ENCODE peak calls at places on chromosomes 5 and 9, in six cellular contexts. P is OCI-LY7, O is psoas muscle, A is coronary artery, Z is suprapubic skin, N is ovary. M is an unnamed sample.

GRCh38 chr9:128062856-128063831 is 4.0 kb downstream of the NAIF1 start:
- DNase-seq in Z (no peak), A (no peak), P (no peak), N (no peak), O (no peak), M (no peak)

GRCh38 chr5:56142620-56143431 is 90.3 kb downstream of the ANKRD55 start:
- DNase-seq in N (no peak), O (no peak), P (no peak), A (no peak), Z (no peak), M (no peak)

GRCh38 chr5:149228610-149229297 is 42.9 kb upstream of the AFAP1L1 start:
- DNase-seq in A (no peak), P (no peak), O (no peak), N (no peak), Z (no peak), M (peak)

GRCh38 chr9:125190371-125190801 is 783 bp upstream of the PPP6C start:
- DNase-seq in N (no peak), O (no peak), P (peak), A (no peak), Z (no peak), M (no peak)

GRCh38 chr5:79743846-79744605 is 54.4 kb downstream of the CMYA5 start:
- DNase-seq in Z (no peak), P (no peak), N (no peak), A (no peak), O (no peak), M (peak)

GRCh38 chr5:159497221-159497620 is 166.9 kb upstream of the IL12B start:
- DNase-seq in N (no peak), P (no peak), A (no peak), O (no peak), Z (no peak), M (no peak)

GRCh38 chr5:126100767-126101166 is 322.4 kb upstream of the GRAMD2B start:
- DNase-seq in Z (no peak), A (no peak), O (no peak), N (no peak), P (no peak), M (no peak)

GRCh38 chr9:26746357-26747072 is 146.1 kb downstream of the CAAP1 start:
- DNase-seq in Z (no peak), P (no peak), A (no peak), N (no peak), O (no peak), M (no peak)

GRCh38 chr5:154385236-154385512 is 60.6 kb upstream of the SAP30L start:
- DNase-seq in P (peak), A (no peak), N (no peak), Z (no peak), O (no peak), M (no peak)

GRCh38 chr9:72362680-72363139 is 2.3 kb downstream of the ZFAND5 start:
- DNase-seq in Z (no peak), N (peak), A (peak), O (peak), P (peak), M (peak)

GRCh38 chr9:5939530-5939929 is 48.8 kb downstream of the MLANA start:
- DNase-seq in O (no peak), P (no peak), N (no peak), A (no peak), Z (no peak), M (no peak)

GRCh38 chr5:175778951-175779475 is 92.4 kb upstream of the CPLX2 start:
- DNase-seq in A (no peak), P (no peak), Z (no peak), O (peak), N (no peak), M (no peak)

GRCh38 chr5:107796797-107797196 is 126.1 kb upstream of the EFNA5 start:
- DNase-seq in N (no peak), P (no peak), O (no peak), A (no peak), Z (no peak), M (no peak)

GRCh38 chr9:27473135-27473534 is 51.0 kb upstream of the IFNK start:
- DNase-seq in N (peak), O (peak), P (no peak), Z (peak), A (no peak), M (peak)

GRCh38 chr5:52829664-52830063 is 41.9 kb downstream of the ITGA1 start:
- DNase-seq in N (no peak), P (no peak), A (no peak), Z (no peak), O (no peak), M (no peak)

GRCh38 chr5:7961540-7961939 is 92.6 kb downstream of the MTRR start:
- DNase-seq in A (no peak), N (no peak), O (no peak), P (no peak), Z (no peak), M (no peak)

GRCh38 chr9:13758876-13759275 is 479.4 kb upstream of the MPDZ start:
- DNase-seq in A (no peak), Z (no peak), O (peak), N (no peak), P (no peak), M (no peak)

GRCh38 chr9:94874316-94874715 is 147.8 kb downstream of the AOPEP start:
- DNase-seq in N (no peak), A (no peak), O (no peak), Z (no peak), P (no peak), M (peak)

GRCh38 chr5:133250527-133250926 is 198.7 kb downstream of the HSPA4 start:
- DNase-seq in A (no peak), O (no peak), N (no peak), P (peak), Z (no peak), M (no peak)

GRCh38 chr9:107712390-107712789 is 222.8 kb upstream of the KLF4 start:
- DNase-seq in P (no peak), Z (no peak), N (no peak), A (no peak), O (no peak), M (peak)

GRCh38 chr5:169695919-169696490 is 58.9 kb downstream of the DOCK2 start:
- DNase-seq in Z (no peak), P (no peak), N (no peak), O (no peak), A (no peak), M (peak)

GRCh38 chr5:32708949-32709348 is 2.2 kb upstream of the NPR3 start:
- DNase-seq in N (no peak), A (no peak), O (no peak), P (no peak), Z (no peak), M (no peak)

GRCh38 chr9:112091805-112092204 is 83.3 kb downstream of the SUSD1 start:
- DNase-seq in Z (no peak), O (no peak), N (no peak), A (no peak), P (no peak), M (peak)

GRCh38 chr5:138789771-138790242 is 36.6 kb downstream of the CTNNA1 start:
- DNase-seq in O (no peak), A (no peak), N (no peak), Z (no peak), P (peak), M (peak)

GRCh38 chr5:173592050-173592669 is 24.3 kb downstream of the BOD1 start:
- DNase-seq in N (no peak), O (no peak), Z (no peak), P (peak), A (peak), M (no peak)

GRCh38 chr5:140672455-140673186 is 755 bp downstream of the DND1 start:
- DNase-seq in O (no peak), Z (no peak), A (no peak), N (peak), P (no peak), M (no peak)

GRCh38 chr9:128150594-128151342 is 1.5 kb downstream of the LCN2 start:
- DNase-seq in Z (peak), A (no peak), P (peak), O (peak), N (no peak), M (no peak)

GRCh38 chr5:65356274-65356673 is 125.4 kb downstream of the ADAMTS6 start:
- DNase-seq in A (no peak), P (no peak), N (no peak), O (no peak), Z (no peak), M (no peak)

GRCh38 chr5:131505237-131505908 is 129.7 kb downstream of the RAPGEF6 start:
- DNase-seq in Z (no peak), O (no peak), A (no peak), N (no peak), P (no peak), M (no peak)

GRCh38 chr9:87875839-87876545 is 6.7 kb upstream of the SPATA31E1 start:
- DNase-seq in Z (no peak), O (no peak), P (no peak), N (no peak), A (no peak), M (no peak)

GRCh38 chr9:126515001-126515872 is 98.5 kb upstream of the LMX1B start:
- DNase-seq in P (no peak), Z (peak), O (no peak), A (no peak), N (no peak), M (no peak)

DNA sequence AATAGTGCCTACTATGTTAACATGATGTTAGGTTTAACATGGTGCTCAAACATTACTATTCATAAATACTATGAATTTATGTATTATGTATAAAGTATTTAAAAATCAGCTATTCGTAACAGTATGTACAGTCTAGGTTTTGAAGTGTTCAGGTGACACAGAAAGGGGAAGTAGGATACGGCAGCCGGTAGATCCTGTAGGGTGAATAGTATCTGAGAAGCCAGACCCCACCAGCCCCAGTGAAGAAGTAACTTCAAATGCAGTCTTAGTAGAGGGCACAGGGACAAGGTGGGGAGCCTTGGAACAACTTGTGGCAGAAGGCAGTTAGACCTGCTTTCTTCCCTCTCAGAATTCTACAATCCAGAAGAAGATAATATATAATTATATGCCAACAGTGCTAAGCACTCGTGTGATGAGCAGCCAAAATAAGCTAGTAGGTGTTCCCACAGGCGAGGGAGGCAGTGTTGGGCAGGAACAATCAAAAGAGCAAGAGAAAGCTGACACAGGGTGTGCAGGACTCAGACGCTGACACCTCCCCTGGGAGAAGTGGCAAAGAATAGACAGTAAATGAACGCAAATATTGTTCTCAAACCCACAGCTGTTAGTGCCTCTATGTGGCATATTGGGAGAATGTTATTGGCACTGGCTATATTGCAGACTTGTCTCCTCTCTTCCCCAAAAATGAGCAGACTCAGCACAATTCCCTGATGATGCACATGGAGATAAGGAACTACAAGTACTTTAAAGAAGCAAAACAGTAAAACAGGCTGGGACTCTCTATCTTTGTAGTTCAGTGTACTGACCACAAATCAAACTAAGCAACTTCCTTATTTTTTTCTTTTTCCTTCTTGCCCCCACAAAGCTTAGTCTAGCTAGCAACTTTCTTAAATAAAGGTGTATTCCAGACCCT is 4.6 kb downstream of the ZNF367 start:
- DNase-seq in A (no peak), N (no peak), P (peak), Z (no peak), O (no peak), M (no peak)
- H3K4me3 ChIP-seq in A (no peak), N (no peak), P (peak), Z (no peak), O (no peak), M (no peak)

DNA sequence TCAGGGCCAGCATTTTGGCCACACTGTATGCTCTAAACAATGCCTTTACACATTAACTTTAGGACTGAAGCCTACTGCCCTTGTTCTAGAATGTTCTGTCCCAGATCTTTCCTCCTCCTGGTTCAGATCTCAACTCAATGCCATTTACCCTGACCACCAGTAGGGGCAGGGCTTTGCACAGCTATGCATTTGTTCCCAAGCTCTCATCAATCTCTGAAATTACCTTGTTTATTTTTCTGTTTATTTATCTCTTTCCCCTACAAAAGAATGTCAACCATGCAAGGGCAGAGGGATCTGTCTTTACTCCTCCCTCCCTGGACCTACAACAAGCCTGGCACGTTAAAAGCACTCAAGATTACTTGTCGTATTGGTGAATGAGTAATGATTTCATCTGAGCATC is 612.9 kb downstream of the BNC2 start:
- DNase-seq in A (no peak), O (no peak), Z (no peak), P (no peak), N (no peak), M (no peak)
- TF ChIP-seq CTCF in A (no peak), O (peak), Z (peak), P (peak), N (peak), M (peak)

GRCh38 chr9:79667716-79668458 is 96.1 kb downstream of the TLE4 start:
- DNase-seq in O (no peak), N (no peak), P (no peak), Z (no peak), A (no peak), M (no peak)
- H3K4me3 ChIP-seq in O (peak), N (no peak), P (no peak), Z (no peak), A (no peak), M (no peak)

GRCh38 chr5:122492675-122493074 is 180.6 kb downstream of the SNCAIP start:
- DNase-seq in O (no peak), N (no peak), A (no peak), P (peak), Z (no peak), M (peak)
- TF ChIP-seq CTCF in O (no peak), N (no peak), A (no peak), P (peak), Z (no peak), M (peak)

DNA sequence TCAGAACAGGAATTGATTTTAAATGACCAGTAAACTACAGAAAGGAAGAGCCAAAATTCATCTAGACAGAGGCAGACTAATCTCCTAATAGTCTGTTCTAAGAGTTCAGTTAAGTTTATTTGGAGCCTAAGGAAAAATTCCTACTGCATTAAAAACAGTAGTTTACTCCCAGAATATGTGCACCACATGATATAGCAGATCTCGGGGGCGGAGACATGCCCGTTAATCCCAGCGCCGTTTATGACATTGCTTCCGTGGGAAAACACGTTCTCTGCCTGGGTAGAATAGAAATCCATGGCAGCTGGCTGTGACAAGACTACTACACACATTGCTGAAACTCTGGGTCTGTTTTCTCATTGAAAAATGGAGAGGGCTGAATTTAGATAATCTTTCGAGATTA is 11.4 kb downstream of the HABP4 start:
- DNase-seq in Z (no peak), N (no peak), O (no peak), A (no peak), P (no peak), M (peak)
- H3K4me3 ChIP-seq in Z (no peak), N (no peak), O (no peak), A (no peak), P (no peak), M (peak)

DNA sequence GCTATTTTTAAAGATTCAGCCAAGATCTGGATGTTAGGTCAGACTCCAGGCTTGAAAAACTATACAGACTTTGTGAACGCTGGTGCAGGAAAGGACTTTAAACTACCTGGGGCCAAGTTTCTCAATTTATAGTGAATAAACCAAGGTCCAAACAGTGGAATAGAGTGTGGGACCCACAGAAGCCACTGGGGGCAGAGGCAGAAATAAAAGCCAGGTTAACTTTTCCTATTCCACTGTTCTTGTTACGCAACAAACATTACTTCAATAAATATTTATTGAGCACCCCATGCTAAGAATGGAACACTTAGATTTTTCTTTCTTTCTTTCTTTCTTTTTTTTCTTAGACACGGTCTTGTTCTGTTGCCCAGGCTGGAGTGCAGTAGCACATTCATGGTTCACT is 11.0 kb upstream of the HAVCR1 start:
- DNase-seq in O (no peak), N (no peak), A (no peak), Z (no peak), P (no peak), M (no peak)
- TF ChIP-seq CTCF in O (no peak), N (no peak), A (no peak), Z (no peak), P (peak), M (no peak)

GRCh38 chr9:91732187-91733005 is 217.6 kb downstream of the ROR2 start:
- DNase-seq in P (no peak), N (no peak), A (no peak), Z (peak), O (no peak), M (no peak)

GRCh38 chr9:91733006-91733624 is 216.9 kb downstream of the ROR2 start:
- DNase-seq in N (no peak), P (no peak), Z (peak), O (no peak), A (no peak), M (no peak)

GRCh38 chr9:91736898-91737601 is 213.0 kb downstream of the ROR2 start:
- DNase-seq in A (no peak), P (no peak), O (no peak), Z (peak), N (no peak), M (no peak)

GRCh38 chr9:91736311-91736710 is 213.7 kb downstream of the ROR2 start:
- DNase-seq in P (no peak), N (no peak), Z (peak), O (no peak), A (no peak), M (no peak)

GRCh38 chr9:91734371-91734981 is 215.6 kb downstream of the ROR2 start:
- DNase-seq in Z (peak), O (peak), P (peak), N (peak), A (no peak), M (peak)
- H3K4me3 ChIP-seq in Z (no peak), O (no peak), P (no peak), N (no peak), A (no peak), M (no peak)

GRCh38 chr9:92944921-92945320 is 2.4 kb upstream of the FGD3 start:
- DNase-seq in Z (no peak), N (no peak), A (no peak), O (no peak), P (no peak), M (no peak)
- TF ChIP-seq CTCF in Z (no peak), N (no peak), A (no peak), O (no peak), P (no peak), M (no peak)

GRCh38 chr9:19119801-19120440 is 7.4 kb downstream of the PLIN2 start:
- DNase-seq in O (no peak), Z (no peak), N (no peak), A (no peak), P (no peak), M (no peak)

GRCh38 chr9:19119241-19119640 is 8.1 kb downstream of the PLIN2 start:
- DNase-seq in O (no peak), P (no peak), A (no peak), N (no peak), Z (no peak), M (no peak)

GRCh38 chr9:19122490-19123042 is 4.7 kb downstream of the PLIN2 start:
- DNase-seq in A (no peak), O (no peak), Z (no peak), P (no peak), N (no peak), M (no peak)

GRCh38 chr9:19124430-19124793 is 2.9 kb downstream of the PLIN2 start:
- DNase-seq in N (no peak), Z (no peak), P (no peak), O (no peak), A (no peak), M (no peak)

DNA sequence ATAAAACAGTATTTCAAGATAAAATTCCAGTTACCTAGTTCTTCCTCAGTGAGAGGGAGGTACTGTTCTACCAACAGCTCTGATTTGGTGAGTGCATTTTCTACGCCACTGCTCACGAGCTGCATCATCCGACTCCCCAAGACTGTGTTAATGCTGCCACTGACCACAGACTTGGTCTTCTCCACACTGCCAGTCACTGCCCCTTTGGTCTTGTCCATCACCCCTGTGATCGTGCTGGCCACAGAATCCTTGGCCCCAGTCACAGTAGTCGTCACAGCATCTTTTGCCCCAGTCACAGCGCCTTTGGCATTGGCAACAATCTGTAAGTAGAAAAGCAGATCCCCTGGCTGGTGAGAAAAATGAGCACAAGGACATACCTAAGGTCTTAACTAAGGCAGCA is 6.4 kb downstream of the PLIN2 start:
- DNase-seq in P (no peak), A (no peak), Z (no peak), O (no peak), N (no peak), M (no peak)
- H3K4me3 ChIP-seq in P (no peak), A (peak), Z (no peak), O (no peak), N (no peak), M (no peak)

M was measured in AG10803.